ENCODE peak calls at places on chromosomes 2 and 18, in five cellular contexts. O, R, T, N and H are unnamed samples.
A peak's percentile ranks its signal among the peaks of the same experiment; 100 is the strongest.

GRCh38 chr18:26640541-26640940 is 92.2 kb upstream of the KCTD1 start:
- DNase-seq in O (no peak), T (no peak), N (no peak), R (no peak), H (no peak)

GRCh38 chr2:30705711-30706533 is 101.3 kb downstream of the CAPN13 start:
- DNase-seq in O (no peak), R (no peak), T (no peak), N (no peak), H (no peak)

GRCh38 chr2:47561906-47562305 is 158.9 kb downstream of the MSH2 start:
- DNase-seq in N (no peak), R (no peak), O (no peak), T (no peak), H (no peak)

GRCh38 chr2:175004980-175005832 is at the start of gene CHN1:
- DNase-seq in O (peak; percentile 32), N (peak; percentile 88), R (peak; percentile 19), T (peak; percentile 86), H (peak; percentile 89)

GRCh38 chr18:12598181-12598921 is 59.6 kb downstream of the SPIRE1 start:
- DNase-seq in N (peak; percentile 55), R (no peak), T (no peak), O (no peak), H (peak; percentile 58)

GRCh38 chr18:36942264-36942663 is 113.3 kb downstream of the KIAA1328 start:
- DNase-seq in N (peak; percentile 48), R (no peak), O (no peak), T (no peak), H (peak; percentile 28)

GRCh38 chr18:56382541-56382940 is 255.9 kb downstream of the TXNL1 start:
- DNase-seq in N (peak; percentile 54), O (peak; percentile 23), T (no peak), R (no peak), H (no peak)

GRCh38 chr2:235692076-235692475 is 198.2 kb downstream of the AGAP1 start:
- DNase-seq in R (no peak), O (no peak), T (no peak), N (no peak), H (no peak)

GRCh38 chr2:237201461-237202287 is 116.0 kb downstream of the COPS8 start:
- DNase-seq in N (no peak), O (no peak), T (peak; percentile 73), R (no peak), H (peak; percentile 71)

GRCh38 chr2:108633379-108633778 is 85.9 kb upstream of the RANBP2 start:
- DNase-seq in R (no peak), O (no peak), N (no peak), T (no peak), H (no peak)

GRCh38 chr2:8303322-8303832 is 378.5 kb upstream of the ID2 start:
- DNase-seq in O (peak; percentile 66), T (peak; percentile 81), N (no peak), R (peak; percentile 12), H (no peak)

GRCh38 chr2:104340879-104341812 is 512.8 kb upstream of the POU3F3 start:
- DNase-seq in O (no peak), T (no peak), N (peak; percentile 22), R (no peak), H (no peak)

GRCh38 chr2:207121784-207122183 is 44.0 kb downstream of the KLF7 start:
- DNase-seq in O (no peak), N (no peak), T (peak; percentile 66), R (no peak), H (peak; percentile 67)

GRCh38 chr2:113225505-113226259 is 51.9 kb downstream of the PSD4 start:
- DNase-seq in T (peak; percentile 76), R (no peak), O (no peak), N (no peak), H (peak; percentile 48)

GRCh38 chr2:83368916-83369315 is 1090.2 kb downstream of the SUCLG1 start:
- DNase-seq in R (no peak), O (no peak), N (no peak), T (no peak), H (peak; percentile 74)

GRCh38 chr2:119005565-119005964 is 63.6 kb downstream of the MARCO start:
- DNase-seq in T (no peak), N (no peak), O (no peak), R (no peak), H (no peak)

GRCh38 chr2:182360012-182360662 is 66.7 kb downstream of the PDE1A start:
- DNase-seq in O (peak; percentile 19), T (peak; percentile 63), R (no peak), N (no peak), H (peak; percentile 45)

GRCh38 chr2:44168684-44169154 is at the start of gene PPM1B:
- DNase-seq in T (peak; percentile 100), R (peak; percentile 99), N (no peak), O (peak; percentile 98), H (no peak)

GRCh38 chr2:290090-290722 is 2.3 kb upstream of the ALKAL2 start:
- DNase-seq in T (peak; percentile 82), N (peak; percentile 79), R (peak; percentile 69), O (peak; percentile 70), H (peak; percentile 89)

GRCh38 chr2:44560352-44560751 is 198.6 kb downstream of the CAMKMT start:
- DNase-seq in N (no peak), R (no peak), O (no peak), T (no peak), H (no peak)

GRCh38 chr18:62716679-62717058 is 1.3 kb downstream of the PHLPP1 start:
- DNase-seq in T (peak; percentile 61), R (peak; percentile 43), O (no peak), N (peak; percentile 57), H (peak; percentile 66)

GRCh38 chr2:101900375-101900774 is 91.4 kb upstream of the IL1R2 start:
- DNase-seq in N (no peak), O (no peak), R (no peak), T (no peak), H (no peak)

GRCh38 chr2:73593676-73594075 is 48.5 kb downstream of the NAT8 start:
- DNase-seq in N (no peak), T (no peak), R (no peak), O (no peak), H (no peak)

GRCh38 chr2:8648441-8648840 is 33.4 kb upstream of the ID2 start:
- DNase-seq in T (no peak), R (no peak), O (no peak), N (no peak), H (no peak)

GRCh38 chr2:71100195-71100964 is 29.6 kb downstream of the MCEE start:
- DNase-seq in T (peak; percentile 63), R (peak; percentile 35), N (peak; percentile 59), O (peak; percentile 38), H (peak; percentile 59)

GRCh38 chr2:40955042-40955441 is 503.2 kb upstream of the SLC8A1 start:
- DNase-seq in O (no peak), R (no peak), T (no peak), N (no peak), H (peak; percentile 1)

GRCh38 chr2:59905731-59906130 is 647.7 kb downstream of the BCL11A start:
- DNase-seq in R (no peak), T (no peak), O (no peak), N (no peak), H (no peak)
- H3K4me3 ChIP-seq in R (no peak overlapping the region), T (no peak overlapping the region), O (no peak overlapping the region), N (no peak overlapping the region), H (no peak overlapping the region)

GRCh38 chr2:68253211-68254068 is 1.1 kb upstream of the PPP3R1 start:
- DNase-seq in T (no peak), O (no peak), R (no peak), N (no peak), H (peak; percentile 52)

GRCh38 chr2:68251187-68251854 is 1.0 kb downstream of the PPP3R1 start:
- DNase-seq in T (peak; percentile 75), N (peak; percentile 87), O (peak; percentile 75), R (peak; percentile 89), H (peak; percentile 93)

GRCh38 chr2:68250652-68251186 is 1.6 kb downstream of the PPP3R1 start:
- DNase-seq in N (no peak), R (no peak), O (no peak), T (no peak), H (no peak)

GRCh38 chr2:68252407-68253210 is at the start of gene PPP3R1:
- DNase-seq in T (peak; percentile 98), R (peak; percentile 96), N (peak; percentile 96), O (peak; percentile 89), H (peak; percentile 98)

DNA sequence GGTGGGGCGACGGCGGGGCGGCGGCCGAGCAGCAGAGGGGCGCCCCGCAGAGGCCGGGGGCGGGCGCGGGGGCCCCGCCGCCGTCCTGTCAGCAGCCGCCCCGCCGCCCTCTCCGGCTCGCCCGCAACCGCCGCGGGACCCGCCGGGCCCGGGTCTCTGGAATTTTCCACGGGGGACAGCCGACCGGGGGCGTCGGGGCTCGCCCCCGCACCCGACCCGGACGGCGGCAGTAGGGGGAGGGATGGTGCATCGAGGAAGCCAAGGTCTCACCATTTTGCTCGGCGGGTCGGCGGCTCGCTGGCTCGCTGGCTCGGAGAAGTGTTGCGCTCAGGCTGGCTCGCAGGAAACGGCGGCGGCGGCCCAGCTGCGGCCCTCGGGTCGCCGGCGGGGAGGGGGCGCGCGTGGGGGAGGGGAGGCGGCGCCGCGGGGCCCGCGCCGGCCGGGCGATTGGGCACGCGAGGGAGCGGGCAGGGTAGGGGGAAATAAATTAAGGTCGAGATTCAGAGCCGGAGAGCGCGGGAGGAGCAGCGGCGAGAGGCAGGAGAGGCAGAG is 401 bp downstream of the PPP3R1 start:
- DNase-seq in O (peak; percentile 17), R (peak; percentile 6), T (peak; percentile 62), N (peak; percentile 56), H (peak; percentile 69)
- H3K4me1 ChIP-seq in O (peaks cover 42% of the 10 kb centered on the region), R (peaks cover 6% of the 10 kb centered on the region), T (no peaks in the 10 kb centered on the region), N (peaks cover 28% of the 10 kb centered on the region), H (peaks cover 49% of the 10 kb centered on the region)

GRCh38 chr2:96403481-96403880 is 67.9 kb downstream of the NCAPH start:
- DNase-seq in T (no peak), R (no peak), O (no peak), N (no peak), H (no peak)

GRCh38 chr2:96399342-96400048 is 63.9 kb downstream of the NCAPH start:
- DNase-seq in O (no peak), N (no peak), R (no peak), T (no peak), H (no peak)

GRCh38 chr2:96404446-96405373 is 69.1 kb downstream of the NCAPH start:
- DNase-seq in O (no peak), N (no peak), T (peak; percentile 60), R (peak; percentile 66), H (no peak)

GRCh38 chr2:96400049-96401000 is 64.8 kb downstream of the NCAPH start:
- DNase-seq in R (no peak), N (no peak), T (no peak), O (no peak), H (no peak)

GRCh38 chr2:96402591-96402990 is 67.0 kb downstream of the NCAPH start:
- DNase-seq in O (no peak), N (no peak), T (no peak), R (peak; percentile 2), H (no peak)
- H3K4me3 ChIP-seq in O (no peak overlapping the region), N (no peak overlapping the region), T (no peak overlapping the region), R (no peak overlapping the region), H (no peak overlapping the region)

GRCh38 chr2:202016579-202017227 is 17.0 kb upstream of the FZD7 start:
- DNase-seq in R (peak; percentile 62), T (no peak), N (no peak), O (no peak), H (no peak)

GRCh38 chr2:202014328-202015034 is 19.2 kb upstream of the FZD7 start:
- DNase-seq in T (no peak), N (no peak), O (no peak), R (no peak), H (no peak)

GRCh38 chr2:202015035-202015345 is 18.7 kb upstream of the FZD7 start:
- DNase-seq in T (no peak), R (no peak), O (no peak), N (no peak), H (no peak)

GRCh38 chr2:202017940-202018339 is 15.7 kb upstream of the FZD7 start:
- DNase-seq in T (no peak), N (no peak), R (no peak), O (no peak), H (peak; percentile 70)

GRCh38 chr2:202015471-202015870 is 18.2 kb upstream of the FZD7 start:
- DNase-seq in T (no peak), R (no peak), O (no peak), N (no peak), H (no peak)
- H3K4me1 ChIP-seq in T (no peaks in the 10 kb centered on the region), R (no peaks in the 10 kb centered on the region), O (no peaks in the 10 kb centered on the region), N (no peaks in the 10 kb centered on the region), H (no peaks in the 10 kb centered on the region)